ENCODE peak calls at places on chromosomes 3 and 15, in six cellular contexts. X, A, B, C, K and F are unnamed samples.

GRCh38 chr3:190017575-190018288 is 103.0 kb downstream of the P3H2 start:
- DNase-seq in X (peak; percentile 18), A (peak; percentile 5), B (no peak), C (no peak), K (no peak), F (no peak)

GRCh38 chr15:81155375-81156218 is 21.5 kb downstream of the CFAP161 start:
- DNase-seq in X (no peak), A (peak; percentile 62), B (no peak), C (no peak), K (peak; percentile 56), F (no peak)

GRCh38 chr3:197949767-197950660 is at the start of gene RPL35A:
- DNase-seq in X (peak; percentile 92), A (peak; percentile 94), B (peak; percentile 81), C (peak; percentile 89), K (peak; percentile 84), F (peak; percentile 93)

GRCh38 chr3:32951410-32951811 is at the start of gene CCR4:
- DNase-seq in X (peak; percentile 52), A (peak; percentile 50), B (peak; percentile 39), C (peak; percentile 74), K (no peak), F (no peak)

GRCh38 chr3:13095408-13095861 is 22.2 kb upstream of the IQSEC1 start:
- DNase-seq in X (peak; percentile 82), A (peak; percentile 96), B (no peak), C (no peak), K (no peak), F (no peak)

GRCh38 chr15:75051711-75052110 is 28.3 kb downstream of the PPCDC start:
- DNase-seq in X (no peak), A (no peak), B (no peak), C (no peak), K (no peak), F (no peak)

GRCh38 chr3:133283958-133284807 is 115.7 kb upstream of the BFSP2 start:
- DNase-seq in X (no peak), A (no peak), B (no peak), C (no peak), K (no peak), F (no peak)

GRCh38 chr15:40296561-40297230 is 11.0 kb downstream of the PLCB2 start:
- DNase-seq in X (no peak), A (no peak), B (no peak), C (no peak), K (no peak), F (no peak)

GRCh38 chr3:117165611-117166051 is 456.1 kb downstream of the TUSC7 start:
- DNase-seq in X (no peak), A (no peak), B (no peak), C (no peak), K (no peak), F (no peak)

GRCh38 chr3:52196977-52197376 is 983 bp upstream of the ALAS1 start:
- DNase-seq in X (no peak), A (no peak), B (no peak), C (no peak), K (no peak), F (no peak)

GRCh38 chr15:37931868-37932267 is 2.6 kb upstream of the TMCO5A start:
- DNase-seq in X (no peak), A (no peak), B (no peak), C (no peak), K (no peak), F (no peak)

GRCh38 chr3:124041553-124041952 is 49.6 kb upstream of the ROPN1 start:
- DNase-seq in X (no peak), A (no peak), B (no peak), C (no peak), K (no peak), F (no peak)

GRCh38 chr3:127660621-127661253 is 12.0 kb upstream of the ABTB1 start:
- DNase-seq in X (no peak), A (no peak), B (no peak), C (no peak), K (no peak), F (no peak)

GRCh38 chr15:67176195-67176971 is 78.1 kb downstream of the AAGAB start:
- DNase-seq in X (no peak), A (no peak), B (no peak), C (no peak), K (no peak), F (no peak)

GRCh38 chr15:27438403-27439375 is 467.7 kb downstream of the GABRG3 start:
- DNase-seq in X (no peak), A (no peak), B (no peak), C (no peak), K (no peak), F (no peak)

GRCh38 chr15:68775671-68776476 is 44.8 kb downstream of the ANP32A start:
- DNase-seq in X (no peak), A (no peak), B (no peak), C (peak; percentile 36), K (no peak), F (peak; percentile 25)

GRCh38 chr15:49848824-49849209 is 228.0 kb downstream of the DTWD1 start:
- DNase-seq in X (no peak), A (no peak), B (no peak), C (no peak), K (no peak), F (no peak)

GRCh38 chr3:192794216-192794615 is 66.9 kb upstream of the FGF12 start:
- DNase-seq in X (no peak), A (no peak), B (no peak), C (no peak), K (no peak), F (no peak)

GRCh38 chr15:70171224-70171886 is 73.6 kb upstream of the TLE3 start:
- DNase-seq in X (no peak), A (no peak), B (no peak), C (no peak), K (no peak), F (no peak)

GRCh38 chr15:65595960-65596359 is 15.0 kb downstream of the INTS14 start:
- DNase-seq in X (no peak), A (peak; percentile 59), B (no peak), C (no peak), K (no peak), F (no peak)